ENCODE peak calls at places on chromosomes 16 and 17, in four cellular contexts. N, E, M and W are unnamed samples.

GRCh38 chr17:82602487-82602886 is 45.8 kb downstream of the WDR45B start:
- DNase-seq in N (no peak), E (no peak), M (no peak), W (peak)

GRCh38 chr17:37273419-37274051 is 102.2 kb upstream of the C17orf78 start:
- DNase-seq in E (peak), M (peak), N (peak), W (peak)

GRCh38 chr16:67902831-67903230 is 9.8 kb downstream of the PSKH1 start:
- DNase-seq in E (no peak), N (peak), M (peak), W (no peak)

GRCh38 chr17:10050597-10051101 is 145.6 kb upstream of the RCVRN start:
- DNase-seq in M (peak), E (no peak), N (peak), W (no peak)

GRCh38 chr17:40024901-40025300 is 9.7 kb downstream of the CSF3 start:
- DNase-seq in M (no peak), E (no peak), N (no peak), W (no peak)

GRCh38 chr16:88640039-88640495 is 1.7 kb downstream of the IL17C start:
- DNase-seq in E (no peak), M (no peak), N (no peak), W (no peak)

GRCh38 chr17:1256699-1257098 is 13.5 kb upstream of the BHLHA9 start:
- DNase-seq in N (no peak), E (no peak), M (no peak), W (no peak)

GRCh38 chr17:8004899-8005298 is 2.5 kb downstream of the GUCY2D start:
- DNase-seq in N (peak), E (no peak), M (peak), W (peak)

GRCh38 chr17:80833952-80834895 is 157.4 kb upstream of the CHMP6 start:
- DNase-seq in M (no peak), N (peak), E (no peak), W (no peak)

GRCh38 chr17:44928950-44929720 is 13.8 kb upstream of the GFAP start:
- DNase-seq in E (no peak), M (no peak), N (no peak), W (no peak)

DNA sequence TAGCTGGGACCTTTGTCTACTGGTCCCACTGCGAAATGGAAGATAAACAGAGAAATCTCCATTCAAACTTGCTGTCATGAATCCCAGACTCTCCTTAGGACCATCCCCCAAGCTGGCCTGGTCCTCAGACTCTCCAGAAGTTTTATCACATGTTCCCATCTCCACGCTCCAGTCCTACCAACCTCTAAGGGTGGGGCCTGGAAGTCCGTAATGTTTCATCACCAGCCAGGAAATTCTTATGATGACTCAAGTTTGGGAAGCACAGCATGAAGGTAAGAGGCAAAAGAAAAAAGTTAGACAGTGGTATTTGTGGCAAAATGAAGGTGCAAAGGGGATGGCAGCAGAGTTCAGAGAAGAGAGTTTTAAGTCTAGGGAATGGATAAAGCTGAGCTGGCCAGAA is 52.7 kb downstream of the ZNF18 start:
- DNase-seq in M (no peak), N (no peak), E (no peak), W (no peak)
- H4K8ac ChIP-seq in M (no peak), N (no peak), E (no peak), W (no peak)

DNA sequence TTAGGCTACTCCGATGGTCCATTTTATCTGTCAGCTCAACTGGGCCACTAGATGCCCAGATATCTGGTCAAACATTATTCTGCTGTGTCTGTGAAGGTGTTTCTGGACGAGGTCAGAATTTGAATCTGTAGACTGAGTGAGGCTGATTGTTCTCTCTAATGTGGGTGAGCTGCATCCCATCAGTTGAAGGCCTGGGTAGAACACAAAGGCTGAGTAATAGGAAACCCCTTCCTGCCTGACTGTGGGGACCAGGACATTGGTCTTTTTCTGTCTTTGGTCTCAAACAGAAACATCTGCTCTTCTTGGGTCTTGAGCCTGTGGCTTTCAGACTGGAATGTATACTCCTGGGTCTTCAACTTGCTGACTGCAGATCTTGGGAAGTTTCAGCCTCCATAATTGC is 19.5 kb upstream of the LRRC75A start:
- DNase-seq in N (no peak), M (no peak), E (no peak), W (no peak)
- H2BK120ac ChIP-seq in N (no peak), M (no peak), E (no peak), W (no peak)

GRCh38 chr16:81451753-81452680 is 7.4 kb downstream of the CMIP start:
- DNase-seq in M (no peak), N (peak), E (no peak), W (peak)

GRCh38 chr16:81455720-81456494 is 11.3 kb downstream of the CMIP start:
- DNase-seq in M (no peak), N (no peak), E (no peak), W (no peak)

GRCh38 chr16:81453091-81453728 is 8.6 kb downstream of the CMIP start:
- DNase-seq in E (no peak), M (no peak), N (no peak), W (no peak)

GRCh38 chr16:81455006-81455405 is 10.4 kb downstream of the CMIP start:
- DNase-seq in N (no peak), M (no peak), E (no peak), W (no peak)

DNA sequence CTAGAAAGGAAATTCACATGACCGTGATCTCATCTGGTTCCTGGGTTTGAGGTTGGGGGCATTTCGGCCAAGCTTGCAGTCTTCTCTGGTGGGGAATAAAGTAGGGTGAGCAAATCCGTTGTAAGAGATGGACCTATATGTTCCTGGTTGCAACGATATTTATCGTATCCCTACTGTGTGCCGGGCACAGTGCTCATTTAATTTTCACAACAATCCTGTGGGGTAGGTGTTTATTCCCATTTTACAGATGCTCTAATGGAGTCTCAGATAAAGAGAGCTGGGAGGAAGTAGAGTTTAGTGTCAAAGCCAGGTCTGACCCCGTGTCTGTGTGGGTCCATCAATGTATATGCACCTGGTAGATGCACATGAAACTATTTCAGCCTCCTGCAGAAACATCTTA is 9.4 kb downstream of the CMIP start:
- DNase-seq in N (no peak), M (no peak), E (no peak), W (no peak)
- H2BK5ac ChIP-seq in N (no peak), M (no peak), E (no peak), W (no peak)

GRCh38 chr17:30831663-30832437 is at the start of gene ATAD5:
- DNase-seq in N (peak), M (peak), E (peak), W (peak)
- H4K8ac ChIP-seq in N (peak), M (peak), E (peak), W (peak)

DNA sequence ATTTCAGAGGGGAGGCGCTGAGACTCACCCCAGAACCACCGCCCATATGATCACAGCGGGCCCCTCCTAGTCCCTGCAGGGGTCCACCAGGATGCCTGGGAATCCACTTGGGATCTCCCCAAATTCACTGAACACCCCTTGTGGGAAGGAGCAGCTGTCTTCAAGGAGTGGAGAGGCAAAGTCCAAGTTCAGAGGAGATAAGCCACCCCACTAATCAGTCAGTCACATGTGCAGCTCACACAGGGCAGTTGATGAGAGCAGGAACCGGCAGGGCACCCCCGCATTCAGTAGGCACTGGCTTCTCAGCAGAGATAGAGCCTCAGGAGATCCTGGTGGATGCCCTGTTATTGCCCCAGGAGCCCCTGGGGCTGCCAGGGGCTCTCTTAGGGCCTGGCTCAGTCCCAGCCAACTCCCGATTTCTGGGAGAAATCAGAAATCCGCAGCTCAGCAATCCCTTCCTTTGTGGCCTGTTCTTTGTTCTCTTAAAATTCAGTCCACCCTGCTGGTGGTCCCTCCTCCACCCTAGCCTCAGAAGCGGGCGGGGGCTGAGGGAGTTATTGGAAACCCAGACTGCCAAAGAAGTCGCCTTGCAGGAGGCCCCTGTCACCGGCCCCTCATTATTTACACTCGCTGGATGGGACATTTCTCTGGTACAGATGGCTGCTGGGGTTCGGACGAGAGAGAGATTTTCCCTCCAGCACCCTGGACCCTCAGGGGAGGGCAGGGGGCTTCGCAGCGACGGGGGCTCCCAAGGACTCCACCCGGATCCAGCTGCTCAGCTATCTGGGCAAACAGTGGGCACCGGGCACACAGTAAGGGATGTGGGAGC is 1.9 kb downstream of the CDC42EP4 start:
- DNase-seq in E (no peak), N (no peak), M (peak), W (no peak)
- H2BK120ac ChIP-seq in E (no peak), N (peak), M (peak), W (no peak)

GRCh38 chr17:17783121-17783824 is 53.5 kb downstream of the SREBF1 start:
- DNase-seq in E (peak), M (peak), N (no peak), W (peak)
- H2BK5ac ChIP-seq in E (no peak), M (no peak), N (no peak), W (no peak)